ENCODE peak calls at places on chromosomes 16 and 17, in seven cellular contexts. I, N, S, Q, Y, R and G are unnamed samples.
A peak's percentile ranks its signal among the peaks of the same experiment; 100 is the strongest.

GRCh38 chr17:39755550-39756375 is 18.0 kb downstream of the GRB7 start:
- DNase-seq in I (peak; percentile 69), N (no peak), S (peak; percentile 19), Q (no peak), Y (no peak), R (no peak), G (no peak)

GRCh38 chr16:88988980-88989791 is 12.2 kb upstream of the CBFA2T3 start:
- DNase-seq in I (no peak), N (no peak), S (no peak), Q (no peak), Y (no peak), R (no peak), G (no peak)

GRCh38 chr16:56450901-56451752 is at the start of the genes NUDT21 and OGFOD1:
- DNase-seq in I (peak; percentile 95), N (peak; percentile 98), S (peak; percentile 98), Q (peak; percentile 97), Y (peak; percentile 94), R (peak; percentile 94), G (peak; percentile 87)

GRCh38 chr16:73878616-73879015 is 418.0 kb upstream of the PSMD7 start:
- DNase-seq in I (no peak), N (no peak), S (no peak), Q (peak; percentile 47), Y (peak; percentile 52), R (no peak), G (peak; percentile 32)

GRCh38 chr16:79933586-79933985 is 333.0 kb upstream of the MAF start:
- DNase-seq in I (no peak), N (no peak), S (no peak), Q (no peak), Y (no peak), R (no peak), G (no peak)

GRCh38 chr16:85878875-85879274 is 20.1 kb upstream of the IRF8 start:
- DNase-seq in I (no peak), N (no peak), S (no peak), Q (no peak), Y (no peak), R (no peak), G (no peak)

GRCh38 chr16:1481906-1482835 is 6.6 kb downstream of the PTX4 start:
- DNase-seq in I (no peak), N (no peak), S (no peak), Q (no peak), Y (no peak), R (no peak), G (no peak)

GRCh38 chr16:58467915-58468314 is 32.0 kb upstream of the NDRG4 start:
- DNase-seq in I (no peak), N (no peak), S (no peak), Q (no peak), Y (no peak), R (no peak), G (no peak)

GRCh38 chr16:89115216-89115949 is 21.7 kb downstream of the ACSF3 start:
- DNase-seq in I (peak; percentile 85), N (peak; percentile 79), S (peak; percentile 90), Q (peak; percentile 65), Y (no peak), R (peak; percentile 75), G (no peak)

GRCh38 chr16:4272114-4272954 is 489 bp downstream of the TFAP4 start:
- DNase-seq in I (peak; percentile 52), N (peak; percentile 78), S (peak; percentile 69), Q (peak; percentile 57), Y (no peak), R (peak; percentile 45), G (no peak)

GRCh38 chr16:3027983-3028715 is 4.3 kb downstream of the THOC6 start:
- DNase-seq in I (peak; percentile 93), N (peak; percentile 79), S (peak; percentile 90), Q (peak; percentile 93), Y (peak; percentile 62), R (peak; percentile 94), G (peak; percentile 32)

GRCh38 chr17:63688396-63689020 is 11.4 kb downstream of the LIMD2 start:
- DNase-seq in I (no peak), N (no peak), S (no peak), Q (no peak), Y (no peak), R (no peak), G (no peak)

GRCh38 chr17:67431210-67432015 is 54.3 kb downstream of the PITPNC1 start:
- DNase-seq in I (no peak), N (no peak), S (no peak), Q (peak; percentile 21), Y (peak; percentile 76), R (no peak), G (no peak)

GRCh38 chr17:56699186-56699895 is 105.8 kb downstream of the NOG start:
- DNase-seq in I (peak; percentile 39), N (no peak), S (peak; percentile 34), Q (no peak), Y (peak; percentile 98), R (peak; percentile 32), G (peak; percentile 77)
- TF ChIP-seq POLR2AphosphoS5 in I (no peak), N (no peak), S (peak; percentile 5), Q (no peak), Y (peak; percentile 71), R (peak; percentile 21), G (no peak)

GRCh38 chr16:28273511-28273910 is 18.8 kb upstream of the SBK1 start:
- DNase-seq in I (no peak), N (no peak), S (no peak), Q (no peak), Y (no peak), R (no peak), G (no peak)
- TF ChIP-seq POLR2AphosphoS5 in I (no peak), N (no peak), S (no peak), Q (no peak), Y (no peak), R (no peak), G (no peak)

GRCh38 chr17:82866521-82867214 is 26.8 kb upstream of the ZNF750 start:
- DNase-seq in I (no peak), N (no peak), S (no peak), Q (peak; percentile 15), Y (no peak), R (no peak), G (no peak)
- TF ChIP-seq POLR2AphosphoS5 in I (peak; percentile 32), N (no peak), S (peak; percentile 10), Q (no peak), Y (no peak), R (no peak), G (no peak)

GRCh38 chr17:76078859-76079576 is at the start of gene ZACN:
- DNase-seq in I (no peak), N (no peak), S (no peak), Q (no peak), Y (no peak), R (no peak), G (no peak)
- TF ChIP-seq POLR2AphosphoS5 in I (no peak), N (peak; percentile 4), S (no peak), Q (no peak), Y (no peak), R (peak; percentile 2), G (peak; percentile 14)

DNA sequence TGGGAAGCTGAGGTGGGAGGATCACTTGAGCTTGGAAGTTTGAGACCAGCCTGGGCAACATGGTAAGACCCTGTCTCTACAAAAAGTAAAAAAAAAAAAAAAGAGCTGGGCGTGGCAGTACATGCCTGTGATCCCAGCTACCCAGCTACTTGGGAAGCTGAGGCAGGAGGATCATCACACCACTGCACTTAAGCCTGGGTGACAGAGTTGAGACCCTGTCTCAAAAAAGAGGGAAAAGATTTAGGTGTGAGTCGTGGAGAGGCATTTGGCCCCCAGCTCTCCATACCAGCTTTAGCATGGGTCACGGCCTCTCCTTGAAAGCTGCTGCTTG is 19.1 kb downstream of the ST6GALNAC2 start:
- DNase-seq in I (no peak), N (no peak), S (no peak), Q (no peak), Y (no peak), R (no peak), G (no peak)
- TF ChIP-seq POLR2AphosphoS5 in I (no peak), N (no peak), S (no peak), Q (peak; percentile 11), Y (no peak), R (no peak), G (no peak)

GRCh38 chr16:20218093-20218492 is 109.2 kb downstream of the GP2 start:
- DNase-seq in I (no peak), N (no peak), S (no peak), Q (no peak), Y (no peak), R (no peak), G (no peak)
- TF ChIP-seq POLR2AphosphoS5 in I (no peak), N (no peak), S (no peak), Q (no peak), Y (no peak), R (no peak), G (no peak)

GRCh38 chr17:49787932-49788442 is 494 bp upstream of the KAT7 start:
- DNase-seq in I (peak; percentile 26), N (no peak), S (peak; percentile 23), Q (peak; percentile 31), Y (no peak), R (no peak), G (no peak)

GRCh38 chr17:49784636-49785035 is 3.8 kb upstream of the KAT7 start:
- DNase-seq in I (no peak), N (no peak), S (no peak), Q (no peak), Y (no peak), R (no peak), G (no peak)

GRCh38 chr17:49779730-49780220 is 8.7 kb upstream of the KAT7 start:
- DNase-seq in I (peak; percentile 28), N (no peak), S (peak; percentile 26), Q (peak; percentile 78), Y (peak; percentile 34), R (no peak), G (peak; percentile 38)

GRCh38 chr17:49788443-49789277 is at the start of gene KAT7:
- DNase-seq in I (peak; percentile 99), N (peak; percentile 99), S (peak; percentile 99), Q (peak; percentile 99), Y (peak; percentile 100), R (peak; percentile 99), G (peak; percentile 93)

GRCh38 chr17:49783051-49783715 is 5.3 kb upstream of the KAT7 start:
- DNase-seq in I (no peak), N (no peak), S (no peak), Q (no peak), Y (no peak), R (no peak), G (no peak)
- TF ChIP-seq POLR2AphosphoS5 in I (no peak), N (no peak), S (no peak), Q (no peak), Y (no peak), R (no peak), G (no peak)